ENCODE peak calls at places on chromosomes 2 and 18, in nine cellular contexts. T is adrenal gland; D is cardiac muscle cell; J is mesendoderm; C is kidney; Y is mammary epithelial cell; U is CD4-positive, CD25-positive, alpha-beta regulatory T cell; H is CD8-positive, alpha-beta T cell; O is gastrocnemius medialis. R is an unnamed sample.

GRCh38 chr2:226124548-226125011 is 675.0 kb downstream of the IRS1 start:
- DNase-seq in T (no peak), U (no peak), D (no peak), Y (no peak), C (no peak), J (peak), O (no peak), H (no peak), R (no peak)

GRCh38 chr2:240797914-240798313 is 22.1 kb downstream of the KIF1A start:
- DNase-seq in D (no peak), T (no peak), J (no peak), U (no peak), C (peak), O (no peak), H (no peak), Y (no peak), R (no peak)

GRCh38 chr18:11747286-11747685 is 58.2 kb downstream of the GNAL start:
- DNase-seq in C (no peak), J (no peak), D (no peak), T (no peak), Y (no peak), H (no peak), O (no peak), U (no peak), R (no peak)

GRCh38 chr2:195559431-195559914 is 97.6 kb upstream of the SLC39A10 start:
- DNase-seq in U (peak), J (no peak), C (no peak), H (peak), T (peak), O (no peak), Y (peak), D (no peak), R (no peak)

GRCh38 chr2:18993756-18994155 is 364.7 kb downstream of the OSR1 start:
- DNase-seq in U (no peak), D (no peak), O (no peak), T (no peak), J (no peak), Y (no peak), H (no peak), C (no peak), R (no peak)

GRCh38 chr2:15941970-15942710 is 1.8 kb downstream of the MYCN start:
- DNase-seq in C (peak), T (peak), Y (peak), J (peak), D (peak), H (no peak), U (peak), O (no peak), R (peak)

GRCh38 chr2:58494059-58494458 is 252.9 kb upstream of the FANCL start:
- DNase-seq in D (no peak), T (no peak), J (no peak), H (no peak), Y (no peak), C (no peak), U (no peak), O (no peak), R (no peak)

GRCh38 chr18:37729715-37730114 is 164.1 kb upstream of the CELF4 start:
- DNase-seq in J (no peak), C (no peak), U (no peak), Y (peak), H (no peak), O (no peak), T (no peak), D (no peak), R (no peak)

GRCh38 chr2:52342458-52342857 is 1310.5 kb upstream of the NRXN1 start:
- DNase-seq in C (no peak), O (no peak), H (no peak), U (no peak), J (no peak), T (no peak), D (no peak), Y (no peak), R (no peak)

GRCh38 chr2:241944821-241945220 is 75.3 kb downstream of the RTP5 start:
- DNase-seq in U (no peak), H (no peak), O (no peak), D (no peak), C (no peak), T (no peak), Y (no peak), J (no peak), R (no peak)

GRCh38 chr2:197310940-197311485 is 433 bp upstream of the ANKRD44 start:
- DNase-seq in H (no peak), D (no peak), J (no peak), T (no peak), C (no peak), U (no peak), O (no peak), Y (no peak), R (no peak)

GRCh38 chr18:51655327-51655698 is 457.8 kb upstream of the MEX3C start:
- DNase-seq in U (no peak), Y (no peak), C (no peak), J (peak), O (no peak), H (no peak), T (no peak), D (no peak), R (no peak)

GRCh38 chr2:197777823-197778407 is 7.2 kb downstream of the BOLL start:
- DNase-seq in U (peak), D (peak), J (peak), H (no peak), Y (peak), O (no peak), T (no peak), C (no peak), R (no peak)

GRCh38 chr2:8475349-8476045 is 206.4 kb upstream of the ID2 start:
- DNase-seq in C (no peak), U (no peak), T (no peak), Y (no peak), O (no peak), D (no peak), H (no peak), J (peak), R (no peak)

GRCh38 chr2:144890828-144891227 is 370.9 kb upstream of the ZEB2 start:
- DNase-seq in T (no peak), C (no peak), U (no peak), H (no peak), D (peak), O (no peak), J (peak), Y (peak), R (no peak)

GRCh38 chr2:161580426-161580825 is 43.8 kb upstream of the SLC4A10 start:
- DNase-seq in D (no peak), J (no peak), Y (no peak), H (no peak), T (no peak), O (no peak), U (no peak), C (no peak), R (no peak)

GRCh38 chr2:161386228-161386627 is 29.9 kb upstream of the TBR1 start:
- DNase-seq in H (no peak), T (no peak), U (no peak), D (no peak), C (no peak), J (no peak), Y (no peak), O (no peak), R (no peak)

GRCh38 chr18:76619342-76620315 is 124.6 kb upstream of the ZNF516 start:
- DNase-seq in D (peak), J (peak), T (peak), Y (peak), C (peak), U (no peak), O (peak), H (no peak), R (peak)

GRCh38 chr2:96113367-96113677 is 3.0 kb downstream of the ADRA2B start:
- DNase-seq in H (no peak), D (no peak), T (no peak), O (no peak), C (peak), Y (no peak), J (no peak), U (no peak), R (no peak)

GRCh38 chr18:79516441-79516931 is 120.8 kb downstream of the NFATC1 start:
- DNase-seq in O (no peak), H (no peak), T (peak), U (peak), D (no peak), J (no peak), C (peak), Y (no peak), R (no peak)

GRCh38 chr18:53567935-53568574 is 656.4 kb downstream of the MBD2 start:
- DNase-seq in Y (no peak), J (peak), U (peak), T (no peak), H (no peak), D (peak), O (no peak), C (no peak), R (peak)

GRCh38 chr2:47422016-47422415 is 19.1 kb downstream of the MSH2 start:
- DNase-seq in O (no peak), Y (no peak), C (no peak), J (no peak), H (no peak), T (no peak), D (no peak), U (no peak), R (no peak)

GRCh38 chr2:128314348-128315121 is 4.1 kb downstream of the HS6ST1 start:
- DNase-seq in C (peak), Y (no peak), H (no peak), U (no peak), O (no peak), D (no peak), J (no peak), T (peak), R (no peak)

GRCh38 chr2:176637497-176638166 is 368.4 kb downstream of the MTX2 start:
- DNase-seq in Y (peak), U (no peak), C (peak), D (no peak), H (no peak), O (peak), J (peak), T (peak), R (peak)

GRCh38 chr2:71603851-71604708 is 150.7 kb downstream of the DYSF start:
- DNase-seq in J (no peak), D (no peak), Y (no peak), U (no peak), T (peak), H (no peak), O (peak), C (peak), R (peak)
- H3K27ac ChIP-seq in J (no peak), D (no peak), Y (no peak), U (no peak), T (no peak), H (no peak), O (peak), C (no peak), R (no peak)

DNA sequence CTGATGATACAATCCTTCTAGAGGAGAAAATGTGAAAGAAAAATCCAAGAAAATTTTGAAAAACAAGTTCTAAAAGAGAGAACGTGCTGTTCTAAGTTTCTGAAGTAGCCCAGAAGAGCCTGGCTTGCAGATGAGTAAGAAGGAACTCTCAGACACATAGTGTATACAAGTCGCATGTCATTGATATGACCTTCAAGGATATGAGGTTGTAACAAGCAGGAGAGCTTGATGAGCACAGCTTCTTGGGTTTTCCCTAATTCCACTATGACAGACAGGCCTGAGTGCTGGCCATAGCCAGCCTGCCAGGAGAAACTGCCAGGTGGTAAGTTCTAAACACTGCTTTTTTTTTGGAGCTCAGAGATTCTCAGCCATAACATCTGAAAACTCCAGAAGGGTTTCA is 235.7 kb upstream of the SIX2 start:
- DNase-seq in D (no peak), U (no peak), Y (no peak), H (no peak), C (no peak), O (no peak), J (no peak), T (no peak), R (no peak)
- H3K4me3 ChIP-seq in D (no peak), U (no peak), Y (no peak), H (no peak), C (no peak), O (no peak), J (no peak), T (no peak), R (no peak)

GRCh38 chr18:4207383-4207782 is 247.7 kb downstream of the DLGAP1 start:
- DNase-seq in D (no peak), J (peak), H (no peak), U (no peak), C (no peak), Y (no peak), T (no peak), O (no peak), R (no peak)

GRCh38 chr18:4204151-4204720 is 250.9 kb downstream of the DLGAP1 start:
- DNase-seq in U (no peak), O (no peak), D (no peak), T (no peak), C (no peak), Y (no peak), J (no peak), H (no peak), R (no peak)

GRCh38 chr18:4203525-4203924 is 251.6 kb downstream of the DLGAP1 start:
- DNase-seq in J (no peak), O (no peak), D (no peak), T (no peak), Y (no peak), H (no peak), U (no peak), C (no peak), R (no peak)

DNA sequence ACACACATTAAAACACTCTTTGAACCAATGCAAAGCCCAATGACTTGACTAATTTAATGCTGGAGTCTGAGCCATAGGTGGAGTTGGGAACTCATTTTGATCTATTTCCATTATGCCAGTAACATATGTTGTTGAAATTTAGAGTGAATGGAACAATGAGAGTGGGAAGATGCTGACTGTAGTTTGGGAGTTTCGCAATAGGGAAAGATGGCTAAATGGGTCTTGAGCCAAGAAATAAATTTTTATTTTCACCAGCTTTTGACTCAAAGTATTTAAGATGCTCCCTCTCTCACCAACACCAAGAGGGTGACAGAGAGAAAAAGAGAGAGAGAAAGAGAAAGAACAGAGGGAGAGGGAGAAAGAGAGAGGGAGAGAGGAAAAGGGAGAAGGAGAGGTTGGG is 246.7 kb downstream of the DLGAP1 start:
- DNase-seq in H (no peak), D (no peak), T (no peak), C (no peak), J (no peak), U (no peak), O (no peak), Y (no peak), R (no peak)
- H3K27ac ChIP-seq in H (no peak), D (no peak), T (no peak), C (no peak), J (no peak), U (no peak), O (no peak), Y (no peak), R (no peak)

DNA sequence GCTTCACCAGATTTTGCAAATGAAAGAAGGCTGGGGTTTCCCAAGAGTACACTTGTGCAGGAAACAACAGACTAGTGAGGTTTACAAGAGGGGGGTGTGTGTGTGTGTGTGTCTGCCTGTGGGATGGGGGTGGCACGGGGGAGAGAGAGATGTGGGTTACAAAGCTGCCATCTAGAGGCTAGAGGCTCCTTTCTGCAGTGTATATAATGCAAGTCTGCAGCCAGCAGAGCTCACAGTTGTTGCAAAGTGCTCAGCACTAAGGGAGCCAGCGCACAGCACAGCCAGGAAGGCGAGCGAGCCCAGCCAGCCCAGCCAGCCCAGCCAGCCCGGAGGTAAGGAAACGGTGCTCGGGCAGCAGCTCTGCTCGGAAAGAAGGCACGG is at the start of gene ACKR3:
- DNase-seq in H (peak), O (peak), C (peak), Y (peak), T (peak), U (peak), J (peak), D (peak), R (peak)
- H3K4me3 ChIP-seq in H (peak), O (peak), C (peak), Y (peak), T (no peak), U (peak), J (peak), D (peak), R (peak)

GRCh38 chr18:31401156-31402025 is 24.8 kb downstream of the DSG4 start:
- DNase-seq in T (no peak), O (no peak), J (no peak), U (no peak), D (no peak), H (no peak), C (no peak), Y (no peak), R (no peak)
- H3K27ac ChIP-seq in T (no peak), O (no peak), J (no peak), U (no peak), D (no peak), H (no peak), C (no peak), Y (no peak), R (no peak)

GRCh38 chr2:222306393-222307137 is 7.8 kb upstream of the PAX3 start:
- DNase-seq in H (no peak), Y (no peak), O (no peak), U (no peak), J (no peak), T (no peak), D (no peak), C (no peak), R (no peak)
- H3K4me3 ChIP-seq in H (no peak), Y (no peak), O (peak), U (peak), J (no peak), T (peak), D (peak), C (peak), R (peak)

GRCh38 chr2:101790416-101790815 is 92.9 kb downstream of the MAP4K4 start:
- DNase-seq in J (no peak), C (no peak), Y (no peak), D (no peak), H (no peak), O (no peak), U (no peak), T (no peak), R (no peak)
- H3K27ac ChIP-seq in J (no peak), C (no peak), Y (no peak), D (no peak), H (no peak), O (peak), U (no peak), T (no peak), R (no peak)

GRCh38 chr18:9478545-9478944 is 3.2 kb downstream of the RALBP1 start:
- DNase-seq in T (no peak), J (no peak), D (no peak), H (no peak), C (peak), O (no peak), Y (no peak), U (no peak), R (no peak)
- H3K4me3 ChIP-seq in T (no peak), J (no peak), D (no peak), H (no peak), C (no peak), O (no peak), Y (no peak), U (no peak), R (no peak)

R was measured in WERI-Rb-1.